ENCODE peak calls at places on chromosomes 1 and 21, in four cellular contexts. One of them, this sample, is unnamed.

GRCh38 chr1:243982451-243983018 is 68.5 kb upstream of the ZBTB18 start:
- DNase-seq in CD14-positive monocyte: no peak
- DNase-seq in GM20000: no peak
- DNase-seq in breast epithelium: no peak
- DNase-seq in this sample: no peak

GRCh38 chr1:65772607-65773006 is 20.1 kb upstream of the PDE4B start:
- DNase-seq in breast epithelium: no peak
- DNase-seq in CD14-positive monocyte: no peak
- DNase-seq in GM20000: no peak
- DNase-seq in this sample: no peak

GRCh38 chr1:235741294-235741693 is 91.7 kb upstream of the GNG4 start:
- DNase-seq in CD14-positive monocyte: no peak
- DNase-seq in GM20000: no peak
- DNase-seq in breast epithelium: no peak
- DNase-seq in this sample: no peak

GRCh38 chr1:9589719-9590157 is 1.0 kb downstream of the TMEM201 start:
- DNase-seq in GM20000: no peak
- DNase-seq in CD14-positive monocyte: no peak
- DNase-seq in breast epithelium: no peak
- DNase-seq in this sample: no peak

GRCh38 chr1:115189814-115190541 is 100.7 kb upstream of the TSPAN2 start:
- DNase-seq in GM20000: no peak
- DNase-seq in breast epithelium: no peak
- DNase-seq in CD14-positive monocyte: no peak
- DNase-seq in this sample: no peak

GRCh38 chr21:31158789-31159581 is 120.7 kb upstream of the KRTAP19-8 start:
- DNase-seq in breast epithelium: no peak
- DNase-seq in GM20000: peak
- DNase-seq in CD14-positive monocyte: no peak
- DNase-seq in this sample: no peak

GRCh38 chr1:33346921-33347649 is 26.2 kb upstream of the A3GALT2 start:
- DNase-seq in CD14-positive monocyte: no peak
- DNase-seq in breast epithelium: no peak
- DNase-seq in GM20000: no peak
- DNase-seq in this sample: no peak

GRCh38 chr1:184532199-184532598 is 145.4 kb downstream of the C1orf21 start:
- DNase-seq in GM20000: peak
- DNase-seq in CD14-positive monocyte: no peak
- DNase-seq in breast epithelium: no peak
- DNase-seq in this sample: no peak

GRCh38 chr1:150186789-150187559 is 37.3 kb downstream of the PLEKHO1 start:
- DNase-seq in breast epithelium: no peak
- DNase-seq in CD14-positive monocyte: peak
- DNase-seq in GM20000: peak
- DNase-seq in this sample: no peak

GRCh38 chr21:34129039-34129891 is 55.9 kb downstream of the MRPS6 start:
- DNase-seq in GM20000: no peak
- DNase-seq in CD14-positive monocyte: no peak
- DNase-seq in breast epithelium: no peak
- DNase-seq in this sample: no peak
- TF ChIP-seq CTCF in GM20000: no peak
- TF ChIP-seq CTCF in CD14-positive monocyte: no peak
- TF ChIP-seq CTCF in breast epithelium: no peak
- TF ChIP-seq CTCF in this sample: no peak

GRCh38 chr1:53331446-53332187 is 3.7 kb upstream of the LRP8 start:
- DNase-seq in GM20000: no peak
- DNase-seq in breast epithelium: no peak
- DNase-seq in CD14-positive monocyte: no peak
- DNase-seq in this sample: no peak
- TF ChIP-seq CTCF in GM20000: no peak
- TF ChIP-seq CTCF in breast epithelium: no peak
- TF ChIP-seq CTCF in CD14-positive monocyte: no peak
- TF ChIP-seq CTCF in this sample: no peak

GRCh38 chr1:202213361-202214088 is 19.9 kb downstream of the LGR6 start:
- DNase-seq in GM20000: no peak
- DNase-seq in breast epithelium: no peak
- DNase-seq in CD14-positive monocyte: no peak
- DNase-seq in this sample: no peak
- TF ChIP-seq CTCF in GM20000: no peak
- TF ChIP-seq CTCF in breast epithelium: peak
- TF ChIP-seq CTCF in CD14-positive monocyte: no peak
- TF ChIP-seq CTCF in this sample: no peak

GRCh38 chr1:11735854-11736745 is at the start of gene AGTRAP:
- DNase-seq in breast epithelium: peak
- DNase-seq in GM20000: peak
- DNase-seq in CD14-positive monocyte: peak
- DNase-seq in this sample: peak
- TF ChIP-seq CTCF in breast epithelium: no peak
- TF ChIP-seq CTCF in GM20000: no peak
- TF ChIP-seq CTCF in CD14-positive monocyte: no peak
- TF ChIP-seq CTCF in this sample: no peak

GRCh38 chr1:5751833-5752714 is 240.2 kb downstream of the NPHP4 start:
- DNase-seq in CD14-positive monocyte: no peak
- DNase-seq in GM20000: no peak
- DNase-seq in breast epithelium: no peak
- DNase-seq in this sample: no peak
- TF ChIP-seq CTCF in CD14-positive monocyte: no peak
- TF ChIP-seq CTCF in GM20000: no peak
- TF ChIP-seq CTCF in breast epithelium: no peak
- TF ChIP-seq CTCF in this sample: no peak